ENCODE peak calls at places on chromosomes 5 and 9, in nine cellular contexts. T is effector memory CD4-positive, alpha-beta T cell; U is PC-9; N is CD8-positive, alpha-beta memory T cell; X is aorta; Z is right cardiac atrium; M is stomach; V is endothelial cell of umbilical vein; Y is heart left ventricle. I is an unnamed sample. For H3K27me3, the result is how much of the 10 kb centered on the place peaks cover.

GRCh38 chr5:55445817-55446216 is 88.9 kb downstream of the PLPP1 start:
- DNase-seq in T (no peak), U (no peak), N (no peak), X (no peak), Z (no peak), M (no peak), V (no peak), Y (no peak), I (no peak)

GRCh38 chr9:129567842-129568559 is 52.9 kb downstream of the C9orf50 start:
- DNase-seq in T (no peak), U (peak), N (no peak), X (peak), Z (peak), M (peak), V (peak), Y (no peak), I (no peak)

GRCh38 chr5:143896981-143897380 is 85.0 kb downstream of the HMHB1 start:
- DNase-seq in T (no peak), U (no peak), N (no peak), X (no peak), Z (no peak), M (no peak), V (peak), Y (no peak), I (no peak)

GRCh38 chr9:88183798-88184495 is 45.7 kb upstream of the SPATA31C2 start:
- DNase-seq in T (no peak), U (no peak), N (no peak), X (no peak), Z (no peak), M (no peak), V (no peak), Y (no peak), I (no peak)

GRCh38 chr5:38381361-38381760 is 123.0 kb downstream of the EGFLAM start:
- DNase-seq in T (no peak), U (no peak), N (no peak), X (no peak), Z (no peak), M (no peak), V (no peak), Y (no peak), I (no peak)

GRCh38 chr5:178542455-178542854 is 47.7 kb downstream of the COL23A1 start:
- DNase-seq in T (no peak), U (no peak), N (no peak), X (peak), Z (no peak), M (no peak), V (no peak), Y (no peak), I (no peak)

GRCh38 chr5:52861368-52861767 is 73.7 kb downstream of the ITGA1 start:
- DNase-seq in T (no peak), U (no peak), N (no peak), X (no peak), Z (no peak), M (no peak), V (no peak), Y (no peak), I (no peak)

GRCh38 chr5:170081616-170082015 is 24.1 kb upstream of the FOXI1 start:
- DNase-seq in T (no peak), U (no peak), N (no peak), X (no peak), Z (no peak), M (no peak), V (no peak), Y (no peak), I (no peak)

GRCh38 chr5:146426853-146427618 is 20.1 kb upstream of the TCERG1 start:
- DNase-seq in T (no peak), U (no peak), N (no peak), X (no peak), Z (no peak), M (no peak), V (peak), Y (no peak), I (no peak)

GRCh38 chr5:73218552-73219171 is 45.7 kb downstream of the TMEM174 start:
- DNase-seq in T (no peak), U (no peak), N (no peak), X (no peak), Z (no peak), M (no peak), V (peak), Y (no peak), I (peak)

GRCh38 chr9:4011062-4011461 is 288.8 kb downstream of the GLIS3 start:
- DNase-seq in T (no peak), U (no peak), N (no peak), X (no peak), Z (no peak), M (no peak), V (no peak), Y (no peak), I (no peak)

GRCh38 chr9:81632599-81632998 is 56.7 kb downstream of the TLE1 start:
- DNase-seq in T (no peak), U (no peak), N (no peak), X (no peak), Z (no peak), M (no peak), V (peak), Y (no peak), I (no peak)

GRCh38 chr9:121861501-121862180 is 210.2 kb downstream of the DAB2IP start:
- DNase-seq in T (no peak), U (peak), N (no peak), X (no peak), Z (peak), M (peak), V (peak), Y (peak), I (no peak)

GRCh38 chr5:2382776-2383677 is 368.4 kb downstream of the IRX2 start:
- DNase-seq in T (no peak), U (no peak), N (no peak), X (no peak), Z (no peak), M (no peak), V (no peak), Y (no peak), I (no peak)

GRCh38 chr5:83265318-83265717 is 188.0 kb downstream of the XRCC4 start:
- DNase-seq in T (no peak), U (peak), N (no peak), X (no peak), Z (no peak), M (peak), V (peak), Y (no peak), I (no peak)

GRCh38 chr9:18459958-18460584 is 13.9 kb upstream of the ADAMTSL1 start:
- DNase-seq in T (no peak), U (peak), N (no peak), X (no peak), Z (no peak), M (no peak), V (peak), Y (no peak), I (no peak)

GRCh38 chr9:114033397-114034103 is 44.5 kb downstream of the AMBP start:
- DNase-seq in T (no peak), U (no peak), N (no peak), X (no peak), Z (peak), M (no peak), V (peak), Y (peak), I (no peak)

GRCh38 chr5:158261669-158262367 is 402.9 kb upstream of the CLINT1 start:
- DNase-seq in T (no peak), U (no peak), N (no peak), X (no peak), Z (no peak), M (no peak), V (no peak), Y (no peak), I (no peak)

GRCh38 chr9:131072871-131073237 is 23.5 kb upstream of the AIF1L start:
- DNase-seq in T (no peak), U (no peak), N (no peak), X (no peak), Z (no peak), M (no peak), V (no peak), Y (no peak), I (no peak)

GRCh38 chr5:112795944-112796678 is 58.4 kb downstream of the APC start:
- DNase-seq in T (no peak), U (no peak), N (no peak), X (no peak), Z (no peak), M (no peak), V (peak), Y (no peak), I (no peak)

GRCh38 chr9:36396985-36397384 is 3.1 kb downstream of the RNF38 start:
- DNase-seq in T (no peak), U (no peak), N (no peak), X (no peak), Z (no peak), M (no peak), V (no peak), Y (no peak), I (no peak)

GRCh38 chr9:129166962-129167557 is 11.0 kb downstream of the IER5L start:
- DNase-seq in T (no peak), U (peak), N (no peak), X (peak), Z (peak), M (peak), V (peak), Y (peak), I (no peak)

GRCh38 chr5:116315531-116315930 is 230.7 kb downstream of the COMMD10 start:
- DNase-seq in T (no peak), U (no peak), N (no peak), X (no peak), Z (no peak), M (no peak), V (no peak), Y (no peak), I (no peak)

GRCh38 chr9:33288828-33289483 is 1.4 kb upstream of the NFX1 start:
- DNase-seq in T (no peak), U (no peak), N (peak), X (no peak), Z (peak), M (no peak), V (no peak), Y (peak), I (no peak)

GRCh38 chr5:36688722-36689121 is 82.3 kb downstream of the SLC1A3 start:
- DNase-seq in T (no peak), U (no peak), N (no peak), X (no peak), Z (no peak), M (no peak), V (no peak), Y (no peak), I (no peak)

GRCh38 chr9:10173561-10173960 is 439.2 kb downstream of the PTPRD start:
- DNase-seq in T (no peak), U (no peak), N (no peak), X (no peak), Z (no peak), M (no peak), V (no peak), Y (no peak), I (no peak)

GRCh38 chr5:123033157-123033671 is 3.3 kb downstream of the PPIC start:
- DNase-seq in T (no peak), U (no peak), N (no peak), X (no peak), Z (no peak), M (no peak), V (no peak), Y (no peak), I (no peak)

GRCh38 chr5:123028222-123028621 is 8.3 kb downstream of the PPIC start:
- DNase-seq in T (no peak), U (no peak), N (no peak), X (no peak), Z (peak), M (no peak), V (peak), Y (peak), I (no peak)
- H3K27ac ChIP-seq in T (no peak), U (no peak), N (no peak), X (no peak), Z (no peak), M (no peak), V (no peak), Y (peak), I (no peak)

DNA sequence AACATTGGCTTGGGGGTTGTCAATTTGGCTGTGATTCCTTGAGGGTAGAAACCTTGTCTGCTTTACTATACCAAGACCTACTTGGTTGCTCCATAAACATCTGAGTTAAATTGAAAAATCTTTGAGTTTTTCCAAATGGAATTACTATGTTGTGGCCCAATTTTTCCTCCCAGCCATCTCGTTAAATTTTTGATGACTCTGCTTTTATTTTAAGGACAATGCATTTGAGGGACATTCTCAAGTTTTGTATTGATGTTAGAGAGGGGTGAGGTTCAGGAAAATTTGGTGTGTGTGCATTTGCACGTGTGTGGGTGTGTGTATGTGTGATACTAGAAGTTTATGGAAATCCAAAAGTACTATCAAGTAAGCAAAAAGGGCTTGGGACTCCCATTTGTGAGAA is 491.4 kb upstream of the KLF4 start:
- DNase-seq in T (no peak), U (no peak), N (no peak), X (no peak), Z (no peak), M (no peak), V (no peak), Y (no peak), I (no peak)
- H3K27me3 ChIP-seq in T (under half), U (under half), N (under half), X (under half), Z (under half), M (under half), V (under half), Y (under half), I (under half)

GRCh38 chr9:38195737-38196161 is 126.7 kb upstream of the SHB start:
- DNase-seq in T (no peak), U (no peak), N (no peak), X (no peak), Z (no peak), M (no peak), V (no peak), Y (no peak), I (no peak)
- H3K27ac ChIP-seq in T (no peak), U (no peak), N (no peak), X (no peak), Z (no peak), M (no peak), V (no peak), Y (no peak), I (no peak)

DNA sequence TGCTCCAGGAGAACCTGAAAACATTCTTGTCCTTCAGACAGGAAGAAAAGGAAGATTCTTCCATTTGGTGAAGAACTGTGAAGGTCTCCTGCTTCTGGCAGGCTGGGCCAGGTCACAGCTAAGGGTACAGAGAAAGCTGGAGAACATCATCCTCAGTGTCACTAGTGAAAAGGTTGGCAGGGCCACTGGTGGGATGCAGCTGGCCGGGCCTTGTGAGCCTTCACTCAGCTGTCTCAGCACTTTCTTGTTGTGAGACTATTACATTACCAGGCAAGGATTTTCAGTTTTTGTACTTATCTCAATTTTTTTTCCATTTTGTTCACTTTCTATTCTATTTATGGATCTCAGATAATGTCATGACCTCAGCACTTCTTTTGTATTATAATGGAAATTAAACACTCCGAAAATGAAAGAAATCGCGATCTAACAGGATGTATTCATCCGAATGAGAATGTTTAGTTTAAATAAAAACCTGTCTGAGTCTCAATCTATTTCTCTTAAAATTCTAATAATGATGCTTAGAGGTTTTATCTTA is 9.9 kb upstream of the IFNA8 start:
- DNase-seq in T (no peak), U (no peak), N (no peak), X (no peak), Z (no peak), M (no peak), V (no peak), Y (no peak), I (no peak)
- H3K27me3 ChIP-seq in T (under half), U (under half), N (under half), X (under half), Z (under half), M (under half), V (half or more), Y (under half), I (under half)

DNA sequence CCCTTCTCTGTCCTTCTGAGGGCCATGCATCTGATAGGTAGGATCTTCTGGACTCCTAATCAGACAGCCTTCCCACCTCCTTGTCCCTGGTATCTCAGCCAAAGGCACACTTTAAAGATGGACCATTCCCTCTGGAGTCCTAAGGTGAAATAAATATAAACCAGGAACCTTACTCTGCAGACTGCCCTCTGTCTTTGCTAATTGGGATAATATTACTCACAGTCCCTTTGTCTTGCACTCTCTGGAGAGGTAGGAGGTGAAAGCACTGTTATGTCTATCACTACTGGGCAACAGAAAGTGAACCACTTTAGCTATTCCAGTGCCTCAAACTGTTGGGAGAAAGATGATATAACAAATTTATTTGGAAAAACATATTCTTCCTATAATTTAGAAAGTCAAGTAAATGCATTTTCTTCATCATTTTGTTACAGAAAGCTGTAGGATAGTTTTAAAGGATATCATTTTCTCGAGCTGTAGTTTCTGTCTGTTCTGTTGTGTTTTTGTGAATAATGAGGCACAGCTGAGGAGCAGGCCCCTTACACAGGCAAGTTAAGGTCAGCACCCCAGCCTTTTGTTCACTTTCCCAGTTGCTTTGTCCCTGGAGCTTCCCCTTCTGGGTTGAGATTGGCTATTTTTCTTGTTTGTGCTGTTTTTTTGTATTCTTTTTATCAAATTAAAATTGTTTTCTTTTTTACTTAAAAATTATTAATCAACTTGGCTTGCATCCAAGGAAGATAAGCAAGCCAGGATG is 213.6 kb upstream of the ACTBL2 start:
- DNase-seq in T (no peak), U (no peak), N (no peak), X (no peak), Z (no peak), M (no peak), V (peak), Y (no peak), I (no peak)
- H3K27ac ChIP-seq in T (no peak), U (no peak), N (no peak), X (no peak), Z (peak), M (no peak), V (no peak), Y (peak), I (no peak)

I was measured in AG04450.